ENCODE peak calls at places on chromosomes 3 and 15, in five cellular contexts. N is endothelial cell, L is GM10248, T is PC-9, A is retina. R is an unnamed sample.

GRCh38 chr3:45100998-45101407 is 45.2 kb downstream of the CDCP1 start:
- DNase-seq in A (no peak), N (no peak), L (no peak), T (no peak), R (no peak)

GRCh38 chr3:4735243-4735642 is 242.1 kb downstream of the ITPR1 start:
- DNase-seq in A (no peak), T (no peak), N (no peak), L (no peak), R (no peak)

GRCh38 chr3:5431811-5432378 is 244.4 kb downstream of the EDEM1 start:
- DNase-seq in N (no peak), T (no peak), A (no peak), L (no peak), R (no peak)

GRCh38 chr15:43991235-43991634 is 164.4 kb downstream of the WDR76 start:
- DNase-seq in A (no peak), T (no peak), N (no peak), L (no peak), R (peak)

GRCh38 chr15:38050988-38051387 is 116.5 kb downstream of the TMCO5A start:
- DNase-seq in A (no peak), T (no peak), N (no peak), L (no peak), R (no peak)

GRCh38 chr3:173275740-173276139 is 121.8 kb upstream of the NLGN1 start:
- DNase-seq in N (no peak), A (no peak), L (peak), T (no peak), R (no peak)

GRCh38 chr3:43686333-43686699 is 4.4 kb upstream of the ABHD5 start:
- DNase-seq in A (no peak), T (no peak), N (no peak), L (no peak), R (no peak)

GRCh38 chr15:101068961-101069734 is 150.0 kb downstream of the LRRK1 start:
- DNase-seq in A (peak), T (peak), L (no peak), N (peak), R (no peak)